ENCODE peak calls at places on chromosomes 2 and 18, in five cellular contexts. P, H, Y, X and T are unnamed samples. For H3K4me1, the result is how much of the 10 kb centered on the place peaks cover.

GRCh38 chr18:31040982-31041345 is 1.6 kb downstream of the DSC3 start:
- ATAC-seq in P (no peak), H (no peak), Y (no peak), X (no peak), T (no peak)

GRCh38 chr2:11617984-11618707 is 51.8 kb downstream of the NTSR2 start:
- ATAC-seq in Y (no peak), H (peak), P (peak), X (peak), T (no peak)

GRCh38 chr18:63683152-63683551 is 19.6 kb upstream of the SERPINB11 start:
- ATAC-seq in X (no peak), Y (peak), P (peak), H (peak), T (peak)

GRCh38 chr2:70123051-70123828 is 36.0 kb downstream of the PCBP1 start:
- ATAC-seq in X (peak), Y (peak), P (peak), H (peak), T (peak)

GRCh38 chr2:119721043-119721442 is 38.7 kb upstream of the PTPN4 start:
- ATAC-seq in Y (no peak), P (no peak), X (no peak), H (no peak), T (no peak)

GRCh38 chr2:74602553-74603281 is 45.4 kb downstream of the M1AP start:
- ATAC-seq in Y (no peak), X (no peak), H (no peak), P (no peak), T (no peak)

GRCh38 chr2:236977199-236977883 is 108.3 kb upstream of the COPS8 start:
- ATAC-seq in X (no peak), P (no peak), H (no peak), Y (no peak), T (peak)

GRCh38 chr2:161569401-161569800 is 54.8 kb upstream of the SLC4A10 start:
- ATAC-seq in P (no peak), X (no peak), H (no peak), Y (no peak), T (no peak)

GRCh38 chr2:208370881-208371633 is 35.5 kb upstream of the PTH2R start:
- ATAC-seq in H (no peak), X (no peak), P (no peak), Y (peak), T (peak)

GRCh38 chr18:48924621-48925601 is 25.9 kb downstream of the SMAD7 start:
- ATAC-seq in Y (no peak), H (peak), P (no peak), X (no peak), T (no peak)

GRCh38 chr18:34880403-34880802 is 160.8 kb upstream of the MAPRE2 start:
- ATAC-seq in P (no peak), Y (no peak), H (no peak), X (peak), T (peak)

GRCh38 chr2:71831208-71831577 is 316.5 kb downstream of the CYP26B1 start:
- ATAC-seq in P (peak), Y (peak), H (peak), X (peak), T (peak)

GRCh38 chr2:217927601-217928323 is 75.0 kb downstream of the TNS1 start:
- ATAC-seq in Y (no peak), P (no peak), H (no peak), X (no peak), T (no peak)
- H3K4me1 ChIP-seq in Y (half or more), P (half or more), H (half or more), X (under half), T (half or more)

GRCh38 chr18:76548541-76548940 is 53.5 kb upstream of the ZNF516 start:
- ATAC-seq in H (no peak), Y (no peak), P (no peak), X (no peak), T (no peak)

GRCh38 chr18:76557026-76557575 is 62.1 kb upstream of the ZNF516 start:
- ATAC-seq in X (no peak), P (no peak), Y (no peak), H (no peak), T (no peak)

GRCh38 chr18:76558881-76559667 is 64.0 kb upstream of the ZNF516 start:
- ATAC-seq in X (no peak), Y (no peak), H (peak), P (peak), T (no peak)

GRCh38 chr18:76554788-76555187 is 59.7 kb upstream of the ZNF516 start:
- ATAC-seq in P (no peak), H (no peak), Y (no peak), X (no peak), T (no peak)

DNA sequence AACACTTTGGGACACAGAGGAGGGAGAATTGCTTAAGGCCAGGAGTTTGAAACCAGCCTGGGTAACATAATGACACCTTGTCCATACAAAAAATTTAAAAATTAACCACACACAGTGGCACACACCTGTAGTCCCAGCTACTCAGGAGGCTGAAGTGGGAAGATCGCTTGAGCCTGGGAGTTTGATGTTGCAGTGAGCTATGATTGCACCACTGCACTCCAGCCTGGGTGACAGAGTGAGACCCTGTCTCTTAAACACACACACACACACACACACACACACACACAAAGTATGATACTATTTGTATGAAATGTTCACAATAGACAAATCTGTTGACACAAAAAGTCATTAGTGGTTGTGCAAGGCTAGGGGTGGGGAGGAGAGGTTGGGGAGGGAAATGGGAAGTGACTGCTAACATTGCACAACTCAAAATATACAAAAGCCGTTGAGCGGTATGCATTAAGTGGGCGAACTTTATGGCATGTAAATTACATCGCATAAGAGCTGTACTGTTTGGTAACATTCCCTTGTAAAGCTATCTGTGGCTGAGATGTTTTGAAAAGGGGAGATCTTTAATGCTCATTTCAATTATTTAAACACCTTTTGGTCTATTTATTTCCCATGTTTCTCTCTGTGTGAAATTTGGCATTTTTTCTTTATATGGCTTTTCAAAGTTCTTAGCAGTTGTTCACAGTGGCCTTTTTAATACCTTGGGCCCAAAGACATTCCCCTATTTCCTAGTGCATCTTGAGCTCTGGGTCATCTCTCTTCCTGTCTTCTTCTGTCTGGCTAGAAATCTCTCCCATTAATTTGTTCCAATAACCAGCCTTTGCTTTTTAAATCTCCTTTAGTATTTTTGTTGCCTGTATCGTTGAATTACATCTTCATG is 58.9 kb upstream of the ZNF516 start:
- ATAC-seq in Y (peak), P (peak), H (peak), X (no peak), T (peak)
- H3K27ac ChIP-seq in Y (no peak), P (no peak), H (no peak), X (no peak), T (no peak)

DNA sequence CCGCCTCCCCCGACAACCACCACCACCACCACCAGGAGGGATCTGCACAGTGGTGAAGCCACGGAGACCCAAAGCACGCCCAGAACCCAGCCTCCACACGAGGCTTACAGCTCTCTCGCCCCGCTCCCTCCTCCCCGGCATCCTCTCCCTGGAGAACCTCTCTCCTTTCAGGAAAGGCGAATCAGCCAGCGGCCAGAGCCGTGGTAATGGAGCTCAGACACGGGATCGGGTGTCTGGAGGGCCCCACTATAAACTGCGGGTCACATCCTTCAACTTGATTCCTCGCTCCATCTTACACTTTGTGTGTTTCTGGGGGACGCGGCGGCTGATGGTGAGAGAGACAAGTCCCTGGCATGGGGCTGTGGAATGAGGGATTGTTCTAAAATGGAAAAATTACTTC is 271.5 kb upstream of the SIX2 start:
- ATAC-seq in X (no peak), Y (no peak), H (no peak), P (no peak), T (no peak)
- H3K4me1 ChIP-seq in X (under half), Y (under half), H (under half), P (under half), T (under half)

GRCh38 chr2:26144953-26145680 is 27.8 kb upstream of the GAREM2 start:
- ATAC-seq in P (peak), X (peak), Y (peak), H (peak), T (no peak)
- H3K27ac ChIP-seq in P (no peak), X (no peak), Y (no peak), H (no peak), T (no peak)

GRCh38 chr2:14779252-14779651 is 146.7 kb downstream of the LRATD1 start:
- ATAC-seq in Y (no peak), P (no peak), H (no peak), X (no peak), T (no peak)
- H3K4me1 ChIP-seq in Y (under half), P (under half), H (under half), X (under half), T (under half)

GRCh38 chr2:84515788-84516187 is 510 bp upstream of the DNAH6 start:
- ATAC-seq in Y (no peak), H (no peak), P (peak), X (no peak), T (no peak)
- H3K27ac ChIP-seq in Y (no peak), H (peak), P (peak), X (no peak), T (no peak)

DNA sequence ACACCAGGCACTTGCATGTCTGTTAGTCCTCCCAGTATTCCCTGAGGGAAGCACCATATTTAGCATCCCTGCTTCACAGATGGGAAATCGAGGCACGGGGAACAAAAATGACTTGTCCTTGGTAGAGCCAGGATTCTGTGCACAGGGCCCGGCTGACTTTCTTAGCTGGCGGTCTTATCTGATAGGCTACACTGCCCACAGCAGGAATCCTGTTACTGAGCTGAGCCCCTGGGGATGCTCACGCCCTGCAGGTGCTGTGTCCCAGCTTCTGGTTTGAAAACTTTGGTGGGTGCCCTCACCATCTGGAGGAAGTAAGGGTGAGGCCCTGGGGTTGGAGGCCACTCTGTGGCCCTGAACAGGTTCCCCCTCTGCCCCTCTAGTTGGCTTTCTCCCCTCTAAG is 68.4 kb upstream of the MCFD2 start:
- ATAC-seq in P (no peak), Y (no peak), H (no peak), X (no peak), T (no peak)
- H3K4me1 ChIP-seq in P (half or more), Y (half or more), H (half or more), X (under half), T (half or more)